ENCODE peak calls at places on chromosomes 4 and X, in eight cellular contexts. T is AG09309, H is endothelial cell, O is astrocyte of the spinal cord, D is HFFc6, R is uterus, Y is tibial artery, E is ovary. B is an unnamed sample.

GRCh38 chrX:20309796-20310195 is 43.1 kb upstream of the RPS6KA3 start:
- DNase-seq in T (no peak), H (no peak), O (no peak), D (peak), R (no peak), Y (no peak), E (no peak), B (no peak)

GRCh38 chrX:29903365-29903764 is 312.0 kb upstream of the MAGEB2 start:
- DNase-seq in T (no peak), H (no peak), O (peak), D (no peak), R (no peak), Y (no peak), E (no peak), B (no peak)

GRCh38 chrX:136712631-136713030 is 64.7 kb downstream of the CD40LG start:
- DNase-seq in T (no peak), H (no peak), O (no peak), D (no peak), R (no peak), Y (no peak), E (no peak), B (no peak)

GRCh38 chr4:154425514-154425913 is 66.1 kb downstream of the DCHS2 start:
- DNase-seq in T (no peak), H (no peak), O (no peak), D (no peak), R (no peak), Y (no peak), E (no peak), B (no peak)

GRCh38 chrX:39764441-39764914 is 333.3 kb downstream of the BCOR start:
- DNase-seq in T (no peak), H (no peak), O (peak), D (no peak), R (no peak), Y (no peak), E (no peak), B (no peak)

GRCh38 chr4:94457692-94458106 is 6.0 kb downstream of the PDLIM5 start:
- DNase-seq in T (no peak), H (no peak), O (peak), D (no peak), R (no peak), Y (no peak), E (no peak), B (no peak)

GRCh38 chrX:8272846-8273245 is 101.8 kb upstream of the VCX2 start:
- DNase-seq in T (no peak), H (no peak), O (no peak), D (no peak), R (no peak), Y (no peak), E (no peak), B (no peak)

GRCh38 chrX:131068945-131069719 is 11.0 kb downstream of the ARHGAP36 start:
- DNase-seq in T (no peak), H (peak), O (no peak), D (no peak), R (no peak), Y (no peak), E (no peak), B (no peak)

GRCh38 chr4:94721310-94721709 is 36.4 kb upstream of the BMPR1B start:
- DNase-seq in T (no peak), H (no peak), O (no peak), D (no peak), R (no peak), Y (no peak), E (no peak), B (no peak)

GRCh38 chr4:141132689-141133145 is 552 bp downstream of the RNF150 start:
- DNase-seq in T (no peak), H (peak), O (peak), D (no peak), R (peak), Y (no peak), E (peak), B (peak)

GRCh38 chrX:9902651-9903050 is 64.5 kb upstream of the CLDN34 start:
- DNase-seq in T (no peak), H (no peak), O (peak), D (no peak), R (no peak), Y (no peak), E (no peak), B (no peak)

GRCh38 chr4:109294006-109294405 is 8.5 kb downstream of the COL25A1 start:
- DNase-seq in T (no peak), H (peak), O (no peak), D (no peak), R (no peak), Y (no peak), E (no peak), B (no peak)

GRCh38 chr4:63296773-63297172 is 1112.5 kb downstream of the TECRL start:
- DNase-seq in T (no peak), H (no peak), O (no peak), D (no peak), R (no peak), Y (no peak), E (no peak), B (no peak)

GRCh38 chr4:41693629-41694028 is 54.9 kb downstream of the PHOX2B start:
- DNase-seq in T (peak), H (no peak), O (peak), D (peak), R (no peak), Y (no peak), E (no peak), B (no peak)

GRCh38 chrX:54786972-54787371 is 11.1 kb downstream of the ITIH6 start:
- DNase-seq in T (no peak), H (no peak), O (no peak), D (no peak), R (no peak), Y (no peak), E (no peak), B (no peak)

GRCh38 chr4:472881-473574 is 25.9 kb downstream of the ZNF721 start:
- DNase-seq in T (no peak), H (peak), O (peak), D (no peak), R (no peak), Y (no peak), E (no peak), B (no peak)

GRCh38 chr4:108941914-108942379 is 179.1 kb upstream of the ETNPPL start:
- DNase-seq in T (no peak), H (no peak), O (no peak), D (no peak), R (no peak), Y (no peak), E (no peak), B (no peak)

GRCh38 chr4:6225469-6225868 is 25.1 kb upstream of the JAKMIP1 start:
- DNase-seq in T (no peak), H (peak), O (peak), D (peak), R (no peak), Y (peak), E (no peak), B (no peak)

GRCh38 chr4:71765349-71765748 is 18.5 kb downstream of the GC start:
- DNase-seq in T (peak), H (no peak), O (peak), D (no peak), R (no peak), Y (no peak), E (no peak), B (no peak)

GRCh38 chr4:3703677-3704521 is 62.3 kb upstream of the ADRA2C start:
- DNase-seq in T (no peak), H (no peak), O (no peak), D (no peak), R (no peak), Y (no peak), E (peak), B (no peak)

GRCh38 chr4:8874896-8875680 is 3.4 kb upstream of the HMX1 start:
- DNase-seq in T (no peak), H (no peak), O (no peak), D (no peak), R (no peak), Y (no peak), E (no peak), B (no peak)

GRCh38 chrX:2974946-2975345 is 31.4 kb upstream of the ARSH start:
- DNase-seq in T (no peak), H (no peak), O (peak), D (no peak), R (no peak), Y (no peak), E (no peak), B (no peak)

GRCh38 chr4:110663206-110663605 is 40.3 kb upstream of the PITX2 start:
- DNase-seq in T (no peak), H (no peak), O (no peak), D (no peak), R (no peak), Y (no peak), E (no peak), B (no peak)

GRCh38 chr4:2595436-2595835 is 59.0 kb downstream of the FAM193A start:
- DNase-seq in T (no peak), H (no peak), O (no peak), D (no peak), R (no peak), Y (no peak), E (no peak), B (no peak)

GRCh38 chr4:124711469-124712416 is 789 bp downstream of the ANKRD50 start:
- DNase-seq in T (peak), H (peak), O (peak), D (peak), R (peak), Y (peak), E (no peak), B (no peak)

GRCh38 chrX:16594490-16594889 is 55.5 kb upstream of the S100G start:
- DNase-seq in T (no peak), H (no peak), O (no peak), D (no peak), R (no peak), Y (no peak), E (no peak), B (no peak)

GRCh38 chrX:1466232-1466661 is 13.5 kb upstream of the ASMTL start:
- DNase-seq in T (no peak), H (no peak), O (no peak), D (no peak), R (no peak), Y (peak), E (no peak), B (peak)

GRCh38 chr4:173538148-173538902 is 8.3 kb upstream of the HAND2 start:
- DNase-seq in T (no peak), H (peak), O (no peak), D (no peak), R (no peak), Y (peak), E (no peak), B (no peak)

GRCh38 chrX:153831435-153832150 is 1.2 kb upstream of the PDZD4 start:
- DNase-seq in T (no peak), H (no peak), O (no peak), D (no peak), R (no peak), Y (no peak), E (no peak), B (no peak)

GRCh38 chr4:26131053-26131452 is 189.8 kb upstream of the RBPJ start:
- DNase-seq in T (no peak), H (no peak), O (no peak), D (no peak), R (no peak), Y (no peak), E (no peak), B (no peak)

GRCh38 chrX:150848914-150849365 is 49.5 kb downstream of the CD99L2 start:
- DNase-seq in T (peak), H (no peak), O (peak), D (no peak), R (no peak), Y (no peak), E (no peak), B (no peak)

GRCh38 chr4:73948990-73949706 is 32.7 kb downstream of the PF4 start:
- DNase-seq in T (no peak), H (no peak), O (no peak), D (no peak), R (no peak), Y (no peak), E (no peak), B (no peak)

GRCh38 chrX:65758505-65758904 is 91.1 kb downstream of the MSN start:
- DNase-seq in T (no peak), H (no peak), O (no peak), D (no peak), R (no peak), Y (no peak), E (no peak), B (no peak)

GRCh38 chr4:156620786-156621185 is 350.8 kb downstream of the PDGFC start:
- DNase-seq in T (no peak), H (no peak), O (no peak), D (no peak), R (no peak), Y (no peak), E (no peak), B (no peak)

GRCh38 chrX:107272431-107272921 is 66.1 kb downstream of the DNAAF6 start:
- DNase-seq in T (no peak), H (peak), O (no peak), D (no peak), R (no peak), Y (no peak), E (no peak), B (no peak)

GRCh38 chrX:121365572-121366161 is 318.3 kb downstream of the GLUD2 start:
- DNase-seq in T (no peak), H (no peak), O (no peak), D (no peak), R (no peak), Y (no peak), E (no peak), B (no peak)

GRCh38 chr4:40458683-40459082 is 123.5 kb downstream of the CHRNA9 start:
- DNase-seq in T (no peak), H (no peak), O (no peak), D (no peak), R (no peak), Y (no peak), E (no peak), B (no peak)

GRCh38 chr4:103046416-103047290 is 27.1 kb upstream of the SLC9B1 start:
- DNase-seq in T (no peak), H (peak), O (peak), D (peak), R (no peak), Y (no peak), E (no peak), B (no peak)

GRCh38 chr4:83034630-83035494 is at the start of gene COPS4:
- DNase-seq in T (peak), H (peak), O (peak), D (peak), R (peak), Y (peak), E (peak), B (peak)
- TF ChIP-seq CTCF in T (peak), H (peak), O (peak), D (peak), R (peak), Y (peak), E (peak), B (no peak)

DNA sequence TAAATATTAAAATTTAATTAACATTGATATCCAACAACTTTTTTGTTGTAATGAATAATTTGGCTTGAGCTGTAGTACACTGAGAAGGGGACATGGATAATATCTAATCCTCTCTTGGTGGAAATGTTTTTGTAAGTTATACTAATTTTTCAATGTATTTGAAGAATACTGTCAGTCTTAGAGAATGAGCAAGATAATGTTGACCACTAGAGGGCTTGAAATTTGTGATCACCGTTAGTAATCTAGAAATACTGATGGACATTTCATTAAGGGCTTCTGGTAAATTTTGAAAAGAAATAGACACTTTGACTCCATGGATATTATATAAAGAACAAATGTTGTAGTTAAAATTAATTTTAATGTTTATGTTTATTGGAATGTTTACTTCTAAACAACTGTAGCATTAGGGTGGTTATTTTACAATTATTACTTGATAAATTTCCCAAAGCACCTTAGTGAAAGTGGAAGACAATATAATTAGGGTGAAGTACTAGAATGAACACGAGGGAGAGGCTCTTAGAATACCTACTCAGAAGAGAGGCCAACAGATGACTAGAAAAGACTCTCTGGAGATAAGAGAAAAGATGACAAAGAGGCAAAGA is 20.0 kb upstream of the CAMK2D start:
- DNase-seq in T (no peak), H (no peak), O (peak), D (no peak), R (no peak), Y (no peak), E (no peak), B (no peak)
- TF ChIP-seq CTCF in T (peak), H (peak), O (peak), D (peak), R (peak), Y (peak), E (no peak), B (peak)

GRCh38 chrX:119482497-119483480 is 14.5 kb downstream of the SLC25A5 start:
- DNase-seq in T (no peak), H (peak), O (peak), D (peak), R (peak), Y (peak), E (peak), B (peak)
- TF ChIP-seq CTCF in T (peak), H (peak), O (peak), D (peak), R (peak), Y (peak), E (peak), B (no peak)

DNA sequence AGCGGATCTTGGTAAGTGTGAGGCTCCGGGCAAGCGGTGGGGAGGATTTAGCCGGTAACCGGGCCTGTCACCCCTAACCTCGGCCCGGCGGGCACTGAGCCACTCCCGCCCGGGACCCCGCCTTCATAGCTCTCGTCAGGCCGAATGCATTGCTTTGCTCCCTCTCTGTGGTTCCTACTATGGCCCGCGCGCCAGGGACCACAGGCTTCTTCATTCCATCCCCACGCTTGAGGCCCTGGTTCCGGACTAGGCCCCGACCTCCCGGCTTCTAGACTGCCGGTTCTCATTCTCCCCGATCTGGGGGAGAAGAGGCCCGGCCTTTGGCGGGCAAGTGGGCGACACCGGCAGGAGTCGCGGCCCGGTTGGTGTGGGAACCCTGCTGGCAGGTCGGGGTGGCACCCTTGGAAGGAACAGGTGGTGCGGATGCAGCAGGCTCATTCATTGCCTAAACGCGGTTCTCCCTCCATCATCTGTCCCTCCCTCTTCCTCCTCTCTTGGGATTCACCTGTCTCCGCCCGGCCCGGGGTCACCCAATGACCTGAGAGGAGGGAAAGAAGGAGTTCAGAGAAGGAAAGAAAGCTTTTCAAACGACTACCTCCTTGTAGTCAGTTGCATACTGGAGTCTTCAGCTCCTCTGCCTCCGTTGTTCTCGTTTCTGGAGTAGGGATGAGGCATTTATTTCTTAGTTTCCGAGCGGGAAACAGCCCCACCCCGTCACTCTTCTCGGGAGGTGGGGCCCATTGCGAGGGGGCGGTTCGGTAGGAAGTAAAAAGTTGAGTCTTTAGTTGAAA is at the start of gene NDUFC1:
- DNase-seq in T (no peak), H (peak), O (peak), D (peak), R (peak), Y (peak), E (peak), B (peak)
- TF ChIP-seq CTCF in T (peak), H (no peak), O (peak), D (peak), R (no peak), Y (peak), E (no peak), B (no peak)

B was measured in activated B cell treated with CpG ODN at 0.5 μM for 24 hours.